ENCODE peak calls at places on chromosomes 13 and 19, in ten cellular contexts. One of them, this sample, is unnamed.

GRCh38 chr13:43528992-43529391 is 257.8 kb downstream of the ENOX1 start:
- DNase-seq in pancreas: no peak
- DNase-seq in BJ: no peak
- DNase-seq in retinal pigment epithelial cell: no peak
- DNase-seq in GM23338: no peak
- DNase-seq in fibroblast of mammary gland: no peak
- DNase-seq in CD8-positive, alpha-beta T cell: no peak
- DNase-seq in HFF-Myc: no peak
- DNase-seq in mammary epithelial cell: no peak
- DNase-seq in brain microvascular endothelial cell: no peak
- DNase-seq in this sample: no peak

GRCh38 chr13:94309997-94310842 is 169.3 kb downstream of the DCT start:
- DNase-seq in GM23338: no peak
- DNase-seq in CD8-positive, alpha-beta T cell: no peak
- DNase-seq in fibroblast of mammary gland: peak; percentile 94
- DNase-seq in pancreas: no peak
- DNase-seq in brain microvascular endothelial cell: peak; percentile 79
- DNase-seq in retinal pigment epithelial cell: peak; percentile 30
- DNase-seq in mammary epithelial cell: peak; percentile 81
- DNase-seq in HFF-Myc: no peak
- DNase-seq in BJ: peak; percentile 63
- DNase-seq in this sample: no peak

GRCh38 chr13:108460043-108460442 is 169.4 kb upstream of the MYO16 start:
- DNase-seq in mammary epithelial cell: no peak
- DNase-seq in CD8-positive, alpha-beta T cell: no peak
- DNase-seq in pancreas: no peak
- DNase-seq in brain microvascular endothelial cell: no peak
- DNase-seq in GM23338: no peak
- DNase-seq in HFF-Myc: no peak
- DNase-seq in retinal pigment epithelial cell: no peak
- DNase-seq in fibroblast of mammary gland: no peak
- DNase-seq in BJ: no peak
- DNase-seq in this sample: no peak

GRCh38 chr13:30191491-30192100 is 115.8 kb downstream of the KATNAL1 start:
- DNase-seq in BJ: no peak
- DNase-seq in HFF-Myc: no peak
- DNase-seq in pancreas: no peak
- DNase-seq in mammary epithelial cell: peak; percentile 31
- DNase-seq in fibroblast of mammary gland: peak; percentile 38
- DNase-seq in retinal pigment epithelial cell: no peak
- DNase-seq in CD8-positive, alpha-beta T cell: no peak
- DNase-seq in GM23338: no peak
- DNase-seq in brain microvascular endothelial cell: no peak
- DNase-seq in this sample: no peak

GRCh38 chr19:44892932-44893331 is 1.9 kb downstream of the TOMM40 start:
- DNase-seq in GM23338: no peak
- DNase-seq in retinal pigment epithelial cell: no peak
- DNase-seq in CD8-positive, alpha-beta T cell: no peak
- DNase-seq in BJ: no peak
- DNase-seq in HFF-Myc: no peak
- DNase-seq in brain microvascular endothelial cell: no peak
- DNase-seq in fibroblast of mammary gland: no peak
- DNase-seq in pancreas: no peak
- DNase-seq in mammary epithelial cell: no peak
- DNase-seq in this sample: no peak

GRCh38 chr19:10399878-10400277 is 3.5 kb downstream of the CDC37 start:
- DNase-seq in HFF-Myc: no peak
- DNase-seq in retinal pigment epithelial cell: no peak
- DNase-seq in fibroblast of mammary gland: no peak
- DNase-seq in BJ: no peak
- DNase-seq in GM23338: no peak
- DNase-seq in brain microvascular endothelial cell: no peak
- DNase-seq in mammary epithelial cell: no peak
- DNase-seq in CD8-positive, alpha-beta T cell: no peak
- DNase-seq in pancreas: no peak
- DNase-seq in this sample: no peak

GRCh38 chr19:13053761-13054604 is 48.7 kb downstream of the LYL1 start:
- DNase-seq in fibroblast of mammary gland: peak; percentile 84
- DNase-seq in pancreas: peak; percentile 86
- DNase-seq in GM23338: peak; percentile 50
- DNase-seq in retinal pigment epithelial cell: peak; percentile 97
- DNase-seq in BJ: peak; percentile 86
- DNase-seq in HFF-Myc: peak; percentile 83
- DNase-seq in CD8-positive, alpha-beta T cell: no peak
- DNase-seq in brain microvascular endothelial cell: peak; percentile 89
- DNase-seq in mammary epithelial cell: peak; percentile 89
- DNase-seq in this sample: peak; percentile 47

GRCh38 chr13:64709079-64709478 is 2521.1 kb downstream of the PCDH9 start:
- DNase-seq in pancreas: no peak
- DNase-seq in GM23338: no peak
- DNase-seq in BJ: no peak
- DNase-seq in mammary epithelial cell: no peak
- DNase-seq in HFF-Myc: peak; percentile 38
- DNase-seq in fibroblast of mammary gland: no peak
- DNase-seq in CD8-positive, alpha-beta T cell: no peak
- DNase-seq in brain microvascular endothelial cell: no peak
- DNase-seq in retinal pigment epithelial cell: no peak
- DNase-seq in this sample: no peak

GRCh38 chr19:54708781-54709180 is 15.5 kb upstream of the KIR3DL3 start:
- DNase-seq in retinal pigment epithelial cell: no peak
- DNase-seq in BJ: no peak
- DNase-seq in pancreas: no peak
- DNase-seq in brain microvascular endothelial cell: no peak
- DNase-seq in mammary epithelial cell: no peak
- DNase-seq in fibroblast of mammary gland: no peak
- DNase-seq in GM23338: no peak
- DNase-seq in CD8-positive, alpha-beta T cell: no peak
- DNase-seq in HFF-Myc: no peak
- DNase-seq in this sample: no peak

GRCh38 chr13:25347156-25347555 is 24.6 kb upstream of the ATP8A2 start:
- DNase-seq in retinal pigment epithelial cell: no peak
- DNase-seq in HFF-Myc: no peak
- DNase-seq in fibroblast of mammary gland: no peak
- DNase-seq in BJ: no peak
- DNase-seq in mammary epithelial cell: no peak
- DNase-seq in CD8-positive, alpha-beta T cell: no peak
- DNase-seq in brain microvascular endothelial cell: no peak
- DNase-seq in pancreas: no peak
- DNase-seq in GM23338: peak; percentile 53
- DNase-seq in this sample: no peak

GRCh38 chr13:37878921-37879320 is 9.3 kb upstream of the TRPC4 start:
- DNase-seq in fibroblast of mammary gland: no peak
- DNase-seq in mammary epithelial cell: no peak
- DNase-seq in brain microvascular endothelial cell: no peak
- DNase-seq in GM23338: no peak
- DNase-seq in BJ: no peak
- DNase-seq in CD8-positive, alpha-beta T cell: no peak
- DNase-seq in HFF-Myc: no peak
- DNase-seq in pancreas: no peak
- DNase-seq in retinal pigment epithelial cell: no peak
- DNase-seq in this sample: no peak

GRCh38 chr13:110450941-110451340 is 110.6 kb downstream of the RAB20 start:
- DNase-seq in mammary epithelial cell: peak; percentile 50
- DNase-seq in CD8-positive, alpha-beta T cell: no peak
- DNase-seq in GM23338: no peak
- DNase-seq in fibroblast of mammary gland: no peak
- DNase-seq in retinal pigment epithelial cell: no peak
- DNase-seq in brain microvascular endothelial cell: no peak
- DNase-seq in HFF-Myc: no peak
- DNase-seq in BJ: no peak
- DNase-seq in pancreas: no peak
- DNase-seq in this sample: no peak

GRCh38 chr19:46357846-46358583 is 11.1 kb downstream of the PPP5C start:
- DNase-seq in CD8-positive, alpha-beta T cell: no peak
- DNase-seq in mammary epithelial cell: no peak
- DNase-seq in BJ: no peak
- DNase-seq in brain microvascular endothelial cell: no peak
- DNase-seq in HFF-Myc: no peak
- DNase-seq in pancreas: no peak
- DNase-seq in retinal pigment epithelial cell: no peak
- DNase-seq in fibroblast of mammary gland: peak; percentile 51
- DNase-seq in GM23338: no peak
- DNase-seq in this sample: no peak

GRCh38 chr19:41398603-41399002 is 985 bp downstream of the BCKDHA start:
- DNase-seq in BJ: no peak
- DNase-seq in fibroblast of mammary gland: no peak
- DNase-seq in retinal pigment epithelial cell: no peak
- DNase-seq in pancreas: no peak
- DNase-seq in HFF-Myc: no peak
- DNase-seq in mammary epithelial cell: no peak
- DNase-seq in GM23338: no peak
- DNase-seq in CD8-positive, alpha-beta T cell: no peak
- DNase-seq in brain microvascular endothelial cell: no peak
- DNase-seq in this sample: no peak

GRCh38 chr13:46622918-46623256 is 69.9 kb downstream of the LRCH1 start:
- DNase-seq in fibroblast of mammary gland: peak; percentile 92
- DNase-seq in GM23338: no peak
- DNase-seq in retinal pigment epithelial cell: peak; percentile 43
- DNase-seq in BJ: peak; percentile 63
- DNase-seq in HFF-Myc: peak; percentile 72
- DNase-seq in brain microvascular endothelial cell: no peak
- DNase-seq in mammary epithelial cell: peak; percentile 53
- DNase-seq in CD8-positive, alpha-beta T cell: no peak
- DNase-seq in pancreas: no peak
- DNase-seq in this sample: no peak
- H3K4me3 ChIP-seq in fibroblast of mammary gland: no peak overlapping the region
- H3K4me3 ChIP-seq in GM23338: no peak overlapping the region
- H3K4me3 ChIP-seq in retinal pigment epithelial cell: no peak overlapping the region
- H3K4me3 ChIP-seq in BJ: no peak overlapping the region
- H3K4me3 ChIP-seq in HFF-Myc: no peak overlapping the region
- H3K4me3 ChIP-seq in brain microvascular endothelial cell: no peak overlapping the region
- H3K4me3 ChIP-seq in mammary epithelial cell: no peak overlapping the region
- H3K4me3 ChIP-seq in CD8-positive, alpha-beta T cell: no peak overlapping the region
- H3K4me3 ChIP-seq in pancreas: no peak overlapping the region
- H3K4me3 ChIP-seq in this sample: peak overlapping the region; percentile 26

GRCh38 chr19:1266818-1267440 is 2.2 kb upstream of the CIRBP start:
- DNase-seq in brain microvascular endothelial cell: no peak
- DNase-seq in CD8-positive, alpha-beta T cell: peak; percentile 73
- DNase-seq in fibroblast of mammary gland: no peak
- DNase-seq in GM23338: peak; percentile 73
- DNase-seq in pancreas: peak; percentile 62
- DNase-seq in mammary epithelial cell: no peak
- DNase-seq in retinal pigment epithelial cell: no peak
- DNase-seq in HFF-Myc: no peak
- DNase-seq in BJ: no peak
- DNase-seq in this sample: no peak

GRCh38 chr19:1267441-1268391 is 1.4 kb upstream of the CIRBP start:
- DNase-seq in fibroblast of mammary gland: peak; percentile 53
- DNase-seq in mammary epithelial cell: no peak
- DNase-seq in BJ: no peak
- DNase-seq in pancreas: peak; percentile 59
- DNase-seq in CD8-positive, alpha-beta T cell: no peak
- DNase-seq in retinal pigment epithelial cell: no peak
- DNase-seq in GM23338: no peak
- DNase-seq in brain microvascular endothelial cell: no peak
- DNase-seq in HFF-Myc: no peak
- DNase-seq in this sample: no peak

GRCh38 chr19:1269478-1270167 is 491 bp downstream of the CIRBP start:
- DNase-seq in fibroblast of mammary gland: peak; percentile 95
- DNase-seq in mammary epithelial cell: peak; percentile 79
- DNase-seq in pancreas: peak; percentile 84
- DNase-seq in brain microvascular endothelial cell: peak; percentile 81
- DNase-seq in BJ: no peak
- DNase-seq in CD8-positive, alpha-beta T cell: peak; percentile 86
- DNase-seq in GM23338: peak; percentile 81
- DNase-seq in retinal pigment epithelial cell: no peak
- DNase-seq in HFF-Myc: peak; percentile 65
- DNase-seq in this sample: no peak

GRCh38 chr19:1269065-1269477 is at the start of gene CIRBP:
- DNase-seq in HFF-Myc: peak; percentile 86
- DNase-seq in BJ: peak; percentile 92
- DNase-seq in brain microvascular endothelial cell: peak; percentile 99
- DNase-seq in fibroblast of mammary gland: peak; percentile 98
- DNase-seq in retinal pigment epithelial cell: peak; percentile 95
- DNase-seq in GM23338: peak; percentile 100
- DNase-seq in CD8-positive, alpha-beta T cell: peak; percentile 99
- DNase-seq in pancreas: peak; percentile 100
- DNase-seq in mammary epithelial cell: peak; percentile 98
- DNase-seq in this sample: no peak

DNA sequence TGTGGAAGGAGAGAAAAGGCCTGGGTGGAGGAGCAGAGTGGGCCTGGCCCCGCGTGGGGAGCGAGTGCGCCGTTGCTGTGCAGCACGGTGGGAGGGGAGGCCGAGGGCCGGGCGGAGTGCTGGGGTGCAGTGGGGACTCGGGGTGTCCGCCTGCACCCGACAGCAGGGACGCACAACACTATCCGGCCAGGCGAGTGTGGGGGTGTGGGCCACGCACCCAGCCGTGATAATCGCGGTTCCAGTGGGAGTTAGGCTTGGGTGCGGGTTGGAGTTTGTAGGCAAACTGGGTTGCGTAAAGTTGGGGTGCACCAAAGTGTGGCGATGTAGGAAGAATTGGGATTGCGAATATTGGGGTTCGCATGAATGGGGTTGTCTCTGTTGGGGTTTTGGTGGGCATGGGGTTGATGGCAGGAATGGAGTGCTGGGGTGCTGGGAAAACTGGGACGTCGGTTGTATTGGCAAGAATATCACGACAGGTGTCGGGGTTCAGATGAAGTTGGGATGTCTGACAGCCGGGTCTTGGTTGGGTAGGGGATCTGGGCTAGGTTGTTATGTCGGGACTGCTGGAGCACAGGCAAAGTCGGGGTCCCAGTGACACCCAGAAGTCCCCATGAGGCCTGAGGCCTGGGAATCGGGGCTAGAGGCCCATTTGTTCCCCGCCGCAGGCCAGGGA is 604 bp upstream of the CIRBP start:
- DNase-seq in BJ: no peak
- DNase-seq in brain microvascular endothelial cell: no peak
- DNase-seq in GM23338: no peak
- DNase-seq in HFF-Myc: no peak
- DNase-seq in pancreas: peak; percentile 48
- DNase-seq in mammary epithelial cell: no peak
- DNase-seq in CD8-positive, alpha-beta T cell: no peak
- DNase-seq in retinal pigment epithelial cell: no peak
- DNase-seq in fibroblast of mammary gland: no peak
- DNase-seq in this sample: no peak
- H3K4me3 ChIP-seq in BJ: no peak overlapping the region
- H3K4me3 ChIP-seq in brain microvascular endothelial cell: no peak overlapping the region
- H3K4me3 ChIP-seq in GM23338: peak overlapping the region; percentile 94
- H3K4me3 ChIP-seq in HFF-Myc: peak overlapping the region; percentile 78
- H3K4me3 ChIP-seq in pancreas: no peak overlapping the region
- H3K4me3 ChIP-seq in mammary epithelial cell: no peak overlapping the region
- H3K4me3 ChIP-seq in CD8-positive, alpha-beta T cell: peak overlapping the region; percentile 84
- H3K4me3 ChIP-seq in retinal pigment epithelial cell: no peak overlapping the region
- H3K4me3 ChIP-seq in fibroblast of mammary gland: no peak overlapping the region
- H3K4me3 ChIP-seq in this sample: no peak overlapping the region

GRCh38 chr13:76720827-76721226 is 165.4 kb downstream of the KCTD12 start:
- DNase-seq in mammary epithelial cell: no peak
- DNase-seq in BJ: no peak
- DNase-seq in fibroblast of mammary gland: no peak
- DNase-seq in brain microvascular endothelial cell: no peak
- DNase-seq in retinal pigment epithelial cell: no peak
- DNase-seq in HFF-Myc: no peak
- DNase-seq in CD8-positive, alpha-beta T cell: no peak
- DNase-seq in GM23338: no peak
- DNase-seq in pancreas: no peak
- DNase-seq in this sample: no peak
- H3K4me3 ChIP-seq in mammary epithelial cell: no peak overlapping the region
- H3K4me3 ChIP-seq in BJ: no peak overlapping the region
- H3K4me3 ChIP-seq in fibroblast of mammary gland: no peak overlapping the region
- H3K4me3 ChIP-seq in brain microvascular endothelial cell: no peak overlapping the region
- H3K4me3 ChIP-seq in retinal pigment epithelial cell: no peak overlapping the region
- H3K4me3 ChIP-seq in HFF-Myc: no peak overlapping the region
- H3K4me3 ChIP-seq in CD8-positive, alpha-beta T cell: no peak overlapping the region
- H3K4me3 ChIP-seq in GM23338: no peak overlapping the region
- H3K4me3 ChIP-seq in pancreas: no peak overlapping the region
- H3K4me3 ChIP-seq in this sample: no peak overlapping the region

GRCh38 chr19:17720487-17720839 is 1.2 kb downstream of the MAP1S start:
- DNase-seq in GM23338: no peak
- DNase-seq in fibroblast of mammary gland: no peak
- DNase-seq in BJ: no peak
- DNase-seq in retinal pigment epithelial cell: no peak
- DNase-seq in CD8-positive, alpha-beta T cell: no peak
- DNase-seq in HFF-Myc: no peak
- DNase-seq in brain microvascular endothelial cell: no peak
- DNase-seq in mammary epithelial cell: no peak
- DNase-seq in pancreas: no peak
- DNase-seq in this sample: no peak
- H3K4me3 ChIP-seq in GM23338: peak overlapping the region; percentile 91
- H3K4me3 ChIP-seq in fibroblast of mammary gland: peak overlapping the region; percentile 79
- H3K4me3 ChIP-seq in BJ: peak overlapping the region; percentile 62
- H3K4me3 ChIP-seq in retinal pigment epithelial cell: peak overlapping the region; percentile 81
- H3K4me3 ChIP-seq in CD8-positive, alpha-beta T cell: peak overlapping the region; percentile 81
- H3K4me3 ChIP-seq in HFF-Myc: peak overlapping the region; percentile 83
- H3K4me3 ChIP-seq in brain microvascular endothelial cell: peak overlapping the region; percentile 79
- H3K4me3 ChIP-seq in mammary epithelial cell: peak overlapping the region; percentile 75
- H3K4me3 ChIP-seq in pancreas: peak overlapping the region; percentile 89
- H3K4me3 ChIP-seq in this sample: peak overlapping the region; percentile 95

This sample was measured in epithelial cell of proximal tubule.